ENCODE peak calls at places on chromosomes 11 and 22, in five cellular contexts. E, W, U, S and Z are unnamed samples. For H3K4me1, the result is how much of the 10 kb centered on the place peaks cover.

GRCh38 chr11:24005202-24005876 is 491.5 kb upstream of the LUZP2 start:
- DNase-seq in W (no peak), U (no peak), S (no peak), E (no peak), Z (no peak)

GRCh38 chr11:14386895-14387480 is 28.0 kb upstream of the RRAS2 start:
- DNase-seq in S (no peak), E (peak), U (no peak), W (no peak), Z (no peak)

GRCh38 chr11:119663279-119663678 is 65.7 kb downstream of the NECTIN1 start:
- DNase-seq in U (no peak), S (peak), E (no peak), W (no peak), Z (no peak)

GRCh38 chr11:80733776-80734175 is 1292.9 kb upstream of the TENM4 start:
- DNase-seq in W (no peak), U (no peak), S (no peak), E (no peak), Z (no peak)

GRCh38 chr22:22068025-22068424 is 85.4 kb upstream of the TOP3B start:
- DNase-seq in E (no peak), W (no peak), U (no peak), S (no peak), Z (no peak)

GRCh38 chr11:93614111-93614784 is 47.2 kb upstream of the CEP295 start:
- DNase-seq in S (peak), W (no peak), E (peak), U (no peak), Z (no peak)

GRCh38 chr11:36362902-36363301 is 66.8 kb downstream of the PRR5L start:
- DNase-seq in U (no peak), S (no peak), W (no peak), E (no peak), Z (no peak)

GRCh38 chr11:120674537-120674936 is 163.0 kb downstream of the GRIK4 start:
- DNase-seq in S (peak), E (no peak), U (no peak), W (no peak), Z (no peak)

GRCh38 chr11:126766425-126766824 is 234.1 kb downstream of the KIRREL3 start:
- DNase-seq in W (peak), E (peak), U (no peak), S (no peak), Z (no peak)

GRCh38 chr22:43911351-43911750 is 12.3 kb upstream of the PNPLA3 start:
- DNase-seq in W (no peak), S (no peak), U (no peak), E (no peak), Z (no peak)

GRCh38 chr11:69834811-69835800 is 15.9 kb upstream of the FGF3 start:
- DNase-seq in W (no peak), E (no peak), U (no peak), S (no peak), Z (no peak)

GRCh38 chr11:82546556-82547162 is 187.0 kb downstream of the FAM181B start:
- DNase-seq in S (no peak), W (no peak), E (no peak), U (no peak), Z (no peak)

GRCh38 chr11:14974021-14974698 is 2.0 kb upstream of the CALCA start:
- DNase-seq in U (no peak), E (no peak), S (no peak), W (no peak), Z (no peak)

GRCh38 chr11:31702966-31703365 is 108.2 kb downstream of the PAX6 start:
- DNase-seq in E (peak), W (no peak), S (peak), U (no peak), Z (no peak)

GRCh38 chr22:39388261-39389011 is 11.1 kb upstream of the TAB1 start:
- DNase-seq in U (peak), S (peak), W (peak), E (peak), Z (peak)

GRCh38 chr11:62974848-62975522 is 9.8 kb downstream of the SLC22A6 start:
- DNase-seq in W (peak), S (peak), E (peak), U (peak), Z (no peak)

GRCh38 chr11:45339754-45340519 is 53.8 kb upstream of the SYT13 start:
- DNase-seq in E (peak), U (peak), S (peak), W (peak), Z (peak)

GRCh38 chr11:34890812-34891211 is 25.4 kb downstream of the APIP start:
- DNase-seq in S (peak), E (peak), W (no peak), U (no peak), Z (no peak)

GRCh38 chr22:19959587-19960490 is 18.2 kb upstream of the TXNRD2 start:
- DNase-seq in S (no peak), U (no peak), W (no peak), E (no peak), Z (no peak)

GRCh38 chr11:2358754-2359444 is 18.2 kb upstream of the CD81 start:
- DNase-seq in U (no peak), S (no peak), W (no peak), E (no peak), Z (no peak)

GRCh38 chr11:46378296-46378695 is 3.2 kb upstream of the MDK start:
- DNase-seq in W (no peak), E (no peak), S (no peak), U (no peak), Z (no peak)

GRCh38 chr22:44193537-44193896 is 12.8 kb downstream of the PARVG start:
- DNase-seq in E (no peak), U (no peak), S (no peak), W (no peak), Z (no peak)

GRCh38 chr22:50730013-50730891 is 7.8 kb upstream of the ACR start:
- DNase-seq in E (no peak), W (peak), U (no peak), S (no peak), Z (peak)

GRCh38 chr11:130439160-130439519 is 9.3 kb upstream of the ADAMTS15 start:
- DNase-seq in S (no peak), U (no peak), E (no peak), W (no peak), Z (no peak)

GRCh38 chr11:75986966-75987365 is 172.0 kb downstream of the UVRAG start:
- DNase-seq in W (no peak), E (no peak), U (no peak), S (no peak), Z (no peak)

GRCh38 chr22:25334091-25334490 is 114.7 kb downstream of the CRYBB2 start:
- DNase-seq in U (peak), E (peak), W (peak), S (peak), Z (no peak)

GRCh38 chr11:848988-849824 is 6.6 kb downstream of the TSPAN4 start:
- DNase-seq in E (no peak), U (no peak), S (no peak), W (no peak), Z (no peak)

GRCh38 chr11:128342511-128343133 is 244.7 kb downstream of the ETS1 start:
- DNase-seq in U (no peak), S (peak), W (peak), E (peak), Z (no peak)

GRCh38 chr22:44448271-44448780 is 49.7 kb downstream of the RTL6 start:
- DNase-seq in E (peak), U (peak), S (no peak), W (peak), Z (peak)

GRCh38 chr22:40645579-40646197 is 9.2 kb upstream of the MRTFA start:
- DNase-seq in U (no peak), E (no peak), S (no peak), W (no peak), Z (no peak)

GRCh38 chr22:19740586-19740985 is 17.2 kb downstream of the GP1BB start:
- DNase-seq in E (no peak), W (no peak), S (no peak), U (no peak), Z (no peak)

GRCh38 chr11:8871283-8871775 is 39.7 kb upstream of the AKIP1 start:
- DNase-seq in S (peak), E (peak), W (peak), U (peak), Z (peak)

GRCh38 chr22:37741312-37741795 is 44.5 kb downstream of the TRIOBP start:
- DNase-seq in E (peak), U (peak), W (peak), S (peak), Z (peak)

GRCh38 chr22:30299322-30299721 is 10.0 kb upstream of the CASTOR1 start:
- DNase-seq in S (no peak), U (no peak), W (no peak), E (no peak), Z (no peak)

GRCh38 chr22:26846645-26847044 is 189.3 kb downstream of the MIAT start:
- DNase-seq in W (no peak), U (no peak), E (no peak), S (no peak), Z (no peak)

GRCh38 chr11:72718101-72718501 is 34.1 kb downstream of the ARAP1 start:
- DNase-seq in W (no peak), E (no peak), S (no peak), U (no peak), Z (no peak)
- H3K4me1 ChIP-seq in W (half or more), E (under half), S (under half), U (half or more), Z (under half)

DNA sequence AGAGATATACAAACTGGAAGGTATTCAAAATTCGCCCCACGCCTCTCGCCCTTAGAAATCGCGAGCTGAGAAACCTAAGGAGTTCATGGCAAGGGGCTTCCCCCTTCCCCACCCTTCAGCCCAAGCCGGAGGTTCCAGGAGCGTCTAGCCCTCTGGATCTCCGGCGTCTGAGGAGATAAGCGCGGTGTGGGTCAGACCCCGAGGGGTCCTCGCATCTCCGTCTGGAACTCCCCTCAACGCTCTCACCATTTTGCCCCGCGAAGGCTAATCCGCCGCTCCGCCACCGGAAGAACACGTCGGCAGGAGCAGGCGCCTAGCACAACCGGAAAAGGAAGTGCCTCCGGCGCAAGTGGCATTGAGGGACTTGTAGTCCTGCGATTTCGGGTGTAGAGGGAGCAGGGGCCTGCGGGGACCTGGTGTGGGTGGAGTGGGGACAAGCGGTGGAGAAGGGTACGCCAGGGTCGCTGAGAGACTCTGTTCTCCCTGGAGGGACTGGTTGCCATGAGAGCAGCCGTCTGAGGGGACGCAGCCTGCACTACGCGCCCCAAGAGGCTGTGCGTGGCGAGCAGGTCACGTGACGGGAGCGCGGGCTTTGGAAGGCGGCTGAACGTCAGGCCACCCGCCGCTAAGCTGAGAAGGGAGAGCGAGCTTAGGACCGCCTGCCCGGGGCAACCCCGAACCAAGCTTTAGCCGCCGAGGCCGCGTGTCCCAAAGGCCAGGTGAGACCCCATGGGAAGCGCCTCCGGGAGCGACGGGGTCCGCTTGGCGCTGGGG is at the start of the genes FEN1 and TMEM258:
- DNase-seq in U (peak), E (peak), W (peak), S (peak), Z (peak)
- TF ChIP-seq EP300 in U (peak), E (no peak), W (no peak), S (no peak), Z (peak)

GRCh38 chr22:23850136-23850611 is 7.5 kb upstream of the SLC2A11 start:
- DNase-seq in U (peak), E (no peak), W (no peak), S (no peak), Z (no peak)
- TF ChIP-seq POLR2A in U (no peak), E (no peak), W (no peak), S (no peak), Z (no peak)

DNA sequence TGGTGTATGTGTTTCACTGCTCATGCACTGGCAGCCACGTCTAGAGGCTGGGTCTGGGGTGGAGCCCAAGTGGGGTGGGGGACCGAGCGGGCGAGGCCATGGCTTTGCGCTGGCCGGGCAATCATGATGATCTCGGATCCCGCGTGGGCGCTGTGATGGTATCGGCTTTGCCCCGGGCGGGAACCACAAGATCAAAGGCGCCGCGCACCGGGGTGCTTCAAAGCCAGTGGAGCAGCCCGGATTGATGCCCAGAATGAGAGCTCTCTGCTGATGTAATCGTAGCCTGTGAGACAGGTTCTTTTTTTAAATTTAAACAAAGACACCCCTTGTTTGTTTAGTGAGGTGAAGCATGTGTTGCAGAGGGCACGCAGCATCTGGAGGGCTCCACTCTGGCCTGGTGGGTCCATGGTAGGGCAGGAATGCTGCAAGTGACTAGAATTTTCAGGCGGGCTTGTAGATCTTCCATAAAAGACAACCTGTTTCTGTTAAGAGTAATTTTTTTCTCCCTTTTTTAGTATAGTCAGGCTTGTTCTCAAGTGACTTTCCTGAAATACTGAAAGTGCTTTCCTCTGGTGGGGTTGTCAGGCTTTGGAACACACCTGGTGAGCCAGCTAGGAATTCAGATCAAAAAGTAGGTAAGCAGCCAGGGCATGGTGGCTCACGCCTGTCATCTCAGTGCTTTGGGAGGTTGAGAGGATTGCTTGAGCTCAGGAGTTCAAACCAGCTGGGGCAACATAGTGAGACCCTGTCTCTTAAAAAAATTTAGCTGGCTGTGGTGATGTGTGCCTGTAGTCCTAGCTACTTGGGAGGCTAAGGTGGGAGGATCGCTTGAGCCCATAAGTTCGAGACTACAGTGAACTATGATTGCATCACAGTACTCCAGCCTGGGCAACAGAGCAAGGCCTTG is 40.7 kb downstream of the ZNRF3 start:
- DNase-seq in W (peak), U (peak), S (peak), E (no peak), Z (no peak)
- H3K4me1 ChIP-seq in W (under half), U (half or more), S (half or more), E (half or more), Z (under half)